ENCODE peak calls at places on chromosomes 7 and 10, in five cellular contexts. O is mesenchymal stem cell, W is H9, F is IMR-90, C is neuronal stem cell. G is an unnamed sample.

GRCh38 chr10:18421726-18422293 is 229.6 kb downstream of the NSUN6 start:
- DNase-seq in W (no peak), F (peak), C (no peak), O (no peak), G (no peak)

GRCh38 chr10:6311700-6312330 is 109.1 kb downstream of the PFKFB3 start:
- DNase-seq in W (no peak), O (no peak), C (no peak), F (no peak), G (no peak)

GRCh38 chr7:24025094-24025493 is 258.9 kb upstream of the NPY start:
- DNase-seq in O (peak), F (peak), C (no peak), W (no peak), G (no peak)

GRCh38 chr7:11638026-11638774 is 193.8 kb downstream of the THSD7A start:
- DNase-seq in F (no peak), W (no peak), C (no peak), O (no peak), G (no peak)

GRCh38 chr7:156612930-156613329 is 27.6 kb upstream of the RNF32 start:
- DNase-seq in C (no peak), O (no peak), F (no peak), W (no peak), G (no peak)

GRCh38 chr10:78149193-78149592 is 115.5 kb downstream of the RPS24 start:
- DNase-seq in W (no peak), C (no peak), F (peak), O (peak), G (no peak)

GRCh38 chr7:148701414-148701813 is 2.7 kb downstream of the CUL1 start:
- DNase-seq in C (no peak), W (no peak), O (peak), F (peak), G (no peak)

GRCh38 chr7:127337581-127337980 is 54.9 kb downstream of the ZNF800 start:
- DNase-seq in F (no peak), W (no peak), C (no peak), O (no peak), G (no peak)

GRCh38 chr7:107506683-107507339 is 37.0 kb downstream of the GPR22 start:
- DNase-seq in O (no peak), C (no peak), F (peak), W (no peak), G (no peak)

GRCh38 chr10:124384591-124385190 is 34.0 kb downstream of the OAT start:
- DNase-seq in W (no peak), C (no peak), O (no peak), F (no peak), G (no peak)

GRCh38 chr7:20238268-20238753 is 21.1 kb upstream of the MACC1 start:
- DNase-seq in W (no peak), O (no peak), F (no peak), C (no peak), G (no peak)

GRCh38 chr10:103695584-103696005 is 159.8 kb downstream of the SH3PXD2A start:
- DNase-seq in F (no peak), W (no peak), C (no peak), O (peak), G (no peak)

GRCh38 chr10:124602646-124603365 is 141.2 kb downstream of the LHPP start:
- DNase-seq in W (no peak), O (no peak), F (no peak), C (no peak), G (no peak)

GRCh38 chr10:5305374-5305773 is 59.4 kb upstream of the UCN3 start:
- DNase-seq in F (no peak), O (no peak), C (no peak), W (no peak), G (no peak)

GRCh38 chr10:86164912-86165311 is 201.7 kb downstream of the GRID1 start:
- DNase-seq in O (no peak), F (no peak), W (no peak), C (no peak), G (no peak)

GRCh38 chr10:95363303-95363912 is 72.6 kb upstream of the PDLIM1 start:
- DNase-seq in F (peak), O (peak), C (peak), W (no peak), G (no peak)

GRCh38 chr10:60781678-60782077 is 3.4 kb downstream of the CDK1 start:
- DNase-seq in C (no peak), F (no peak), W (no peak), O (no peak), G (no peak)
- H3K23ac ChIP-seq in C (no peak), F (peak), W (no peak), O (no peak), G (no peak)

DNA sequence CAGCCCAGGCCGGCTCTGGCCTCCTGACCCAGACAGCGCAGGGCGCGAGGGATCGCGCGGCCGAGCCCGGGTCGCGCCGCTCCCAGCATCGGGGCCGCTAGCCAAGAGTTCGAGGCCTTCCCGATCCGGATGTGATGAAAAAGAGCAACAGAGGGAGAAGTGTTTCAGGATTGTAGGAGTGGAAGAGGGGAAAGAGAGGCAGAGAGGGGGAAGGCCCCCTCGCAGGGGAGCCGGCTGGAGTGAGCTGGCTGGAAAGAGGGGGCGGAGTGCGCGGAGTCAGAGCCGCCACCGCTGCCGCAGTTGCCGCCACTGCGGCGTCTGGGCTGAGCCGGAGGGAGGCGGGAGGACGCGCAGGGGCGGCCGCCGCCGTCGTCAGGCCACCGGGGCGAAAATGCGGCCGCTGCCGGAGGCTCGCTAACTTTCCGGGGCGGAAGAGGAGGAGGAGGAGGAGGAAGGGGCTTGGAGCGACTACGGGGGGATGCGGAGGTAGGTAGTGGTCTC is 307 bp downstream of the MDFIC start:
- DNase-seq in O (peak), F (peak), C (peak), W (peak), G (no peak)
- H4K91ac ChIP-seq in O (peak), F (peak), C (no peak), W (no peak), G (peak)

DNA sequence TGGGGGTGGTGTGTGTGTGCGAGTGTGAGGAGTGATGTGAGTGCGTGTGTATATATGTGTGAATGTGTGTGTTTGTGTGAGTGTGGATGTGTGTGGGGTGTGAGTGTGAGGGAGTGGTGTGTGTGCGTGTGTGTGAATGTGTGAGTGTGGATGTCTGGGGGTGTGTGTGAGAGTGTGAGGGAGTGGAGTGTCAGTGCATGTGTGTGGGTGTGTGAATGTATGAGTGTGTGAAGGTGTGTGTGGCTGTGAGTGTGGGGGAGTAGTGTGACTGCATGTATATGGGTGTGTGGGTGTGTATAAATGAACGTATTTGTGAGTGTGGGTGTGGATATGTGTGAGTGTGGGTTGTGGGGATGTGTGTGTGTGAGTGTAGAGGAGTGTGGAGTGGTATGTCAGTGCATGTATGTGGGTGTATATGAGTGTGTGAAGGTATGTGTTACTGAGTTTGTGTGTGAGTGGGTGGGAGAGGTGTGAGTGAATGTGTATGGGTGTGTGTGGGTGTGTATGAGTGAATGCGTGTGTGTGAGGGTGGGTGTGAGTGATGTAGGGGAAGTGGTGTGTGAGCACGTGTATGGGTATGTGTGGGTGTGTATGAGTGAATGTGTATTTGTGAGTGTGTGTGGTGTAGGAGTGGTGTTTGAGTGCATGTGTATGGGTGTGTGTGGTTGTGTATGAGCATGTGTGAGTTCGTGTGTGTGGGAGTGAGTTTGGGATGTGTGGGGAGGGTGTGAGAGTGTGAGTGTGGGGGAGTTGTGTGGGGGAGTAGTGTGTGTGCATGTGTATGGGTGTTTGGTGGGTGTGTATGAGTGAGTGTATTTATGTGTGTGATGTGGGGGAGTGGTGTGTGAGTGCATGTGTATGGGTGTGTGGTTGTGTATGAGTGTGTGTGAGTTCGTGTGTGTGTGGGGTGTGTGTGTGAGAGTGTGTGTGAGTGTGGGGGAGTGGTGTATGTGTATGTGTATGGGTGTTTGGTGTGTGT is 28.5 kb upstream of the NUB1 start:
- DNase-seq in F (no peak), C (no peak), O (no peak), W (no peak), G (no peak)
- H3K23ac ChIP-seq in F (peak), C (peak), O (no peak), W (no peak), G (no peak)

GRCh38 chr10:79243211-79244067 is 103.8 kb upstream of the PPIF start:
- DNase-seq in C (peak), O (peak), W (peak), F (no peak), G (no peak)

GRCh38 chr10:79241990-79242619 is 105.2 kb upstream of the PPIF start:
- DNase-seq in W (peak), O (peak), F (peak), C (no peak), G (no peak)

GRCh38 chr10:79244068-79244442 is 103.2 kb upstream of the PPIF start:
- DNase-seq in O (no peak), C (no peak), W (no peak), F (no peak), G (no peak)

GRCh38 chr10:79241629-79241989 is 105.7 kb upstream of the PPIF start:
- DNase-seq in W (no peak), F (no peak), C (no peak), O (no peak), G (no peak)

GRCh38 chr10:79242620-79243152 is 104.6 kb upstream of the PPIF start:
- DNase-seq in F (peak), O (peak), C (peak), W (peak), G (peak)
- H4K91ac ChIP-seq in F (no peak), O (peak), C (no peak), W (no peak), G (no peak)

GRCh38 chr10:1199345-1199673 is 143.1 kb downstream of the WDR37 start:
- DNase-seq in O (no peak), C (no peak), W (no peak), F (no peak), G (no peak)

GRCh38 chr10:1196656-1197055 is 140.5 kb downstream of the WDR37 start:
- DNase-seq in F (no peak), W (no peak), O (no peak), C (no peak), G (no peak)

GRCh38 chr10:1195828-1196227 is 139.6 kb downstream of the WDR37 start:
- DNase-seq in O (no peak), W (peak), C (no peak), F (no peak), G (no peak)

GRCh38 chr10:1198453-1199344 is 142.5 kb downstream of the WDR37 start:
- DNase-seq in O (no peak), F (no peak), W (peak), C (no peak), G (no peak)

GRCh38 chr10:1197384-1197783 is 141.2 kb downstream of the WDR37 start:
- DNase-seq in W (no peak), C (no peak), F (no peak), O (no peak), G (no peak)
- H3K23ac ChIP-seq in W (no peak), C (no peak), F (no peak), O (no peak), G (no peak)

DNA sequence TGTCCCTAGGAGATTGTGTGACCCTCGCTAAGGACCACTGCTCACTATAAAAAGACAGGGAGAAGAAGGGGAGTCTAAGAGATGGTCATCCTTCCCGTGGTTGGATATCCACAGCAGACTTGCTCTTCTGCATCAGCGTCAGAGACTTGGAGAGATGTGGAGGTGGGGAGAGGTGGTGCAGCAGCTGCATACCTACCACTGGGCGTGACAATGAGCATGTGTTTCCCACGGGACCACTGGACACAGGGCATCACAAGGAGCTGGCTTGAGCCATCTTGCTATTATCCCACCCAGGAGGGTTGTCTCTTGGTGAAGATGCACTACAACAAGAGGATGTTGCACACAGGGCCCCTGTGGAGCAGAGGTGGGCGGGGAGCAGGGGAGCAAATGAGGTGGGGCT is 18.8 kb upstream of the ANKRD1 start:
- DNase-seq in O (no peak), F (no peak), W (no peak), C (no peak), G (no peak)
- H4K91ac ChIP-seq in O (peak), F (no peak), W (no peak), C (no peak), G (no peak)

GRCh38 chr7:92769361-92769633 is 67.1 kb downstream of the CDK6 start:
- DNase-seq in F (no peak), O (no peak), C (no peak), W (no peak), G (no peak)
- H3K23ac ChIP-seq in F (no peak), O (no peak), C (no peak), W (no peak), G (no peak)